ENCODE peak calls at places on chromosome 7, in five cellular contexts. Q is retinal pigment epithelial cell; P is CD8-positive, alpha-beta T cell; F is B cell; Y is suprapubic skin. D is an unnamed sample.

GRCh38 chr7:47351233-47352154 is 230.4 kb downstream of the TNS3 start:
- DNase-seq in Q (no peak), P (no peak), F (no peak), Y (no peak), D (no peak)

GRCh38 chr7:137944168-137944567 is 57.7 kb downstream of the CREB3L2 start:
- DNase-seq in Q (no peak), P (no peak), F (no peak), Y (no peak), D (no peak)

GRCh38 chr7:31455844-31456243 is 58.0 kb upstream of the ITPRID1 start:
- DNase-seq in Q (no peak), P (no peak), F (no peak), Y (no peak), D (no peak)

GRCh38 chr7:128060018-128060417 is 28.8 kb upstream of the LRRC4 start:
- DNase-seq in Q (no peak), P (no peak), F (no peak), Y (no peak), D (no peak)

GRCh38 chr7:27100601-27101187 is 1.8 kb downstream of the HOXA2 start:
- DNase-seq in Q (no peak), P (no peak), F (no peak), Y (no peak), D (no peak)

GRCh38 chr7:96823274-96823673 is 113.6 kb upstream of the SEM1 start:
- DNase-seq in Q (peak), P (no peak), F (no peak), Y (no peak), D (peak)

GRCh38 chr7:954330-955238 is at the start of gene ADAP1:
- DNase-seq in Q (no peak), P (peak), F (peak), Y (peak), D (no peak)

GRCh38 chr7:130878785-130879184 is 144.8 kb upstream of the KLF14 start:
- DNase-seq in Q (no peak), P (no peak), F (no peak), Y (no peak), D (no peak)

GRCh38 chr7:46153951-46154787 is 233.1 kb upstream of the IGFBP3 start:
- DNase-seq in Q (peak), P (no peak), F (no peak), Y (no peak), D (no peak)

GRCh38 chr7:907158-907980 is 31.0 kb downstream of the GET4 start:
- DNase-seq in Q (no peak), P (no peak), F (peak), Y (no peak), D (no peak)

GRCh38 chr7:16416289-16417282 is 4.8 kb downstream of the CRPPA start:
- DNase-seq in Q (no peak), P (no peak), F (no peak), Y (no peak), D (no peak)

GRCh38 chr7:91898240-91898992 is 17.9 kb upstream of the MTERF1 start:
- DNase-seq in Q (no peak), P (no peak), F (no peak), Y (no peak), D (no peak)
- TF ChIP-seq CTCF in Q (no peak), P (no peak), F (no peak), Y (no peak), D (no peak)

DNA sequence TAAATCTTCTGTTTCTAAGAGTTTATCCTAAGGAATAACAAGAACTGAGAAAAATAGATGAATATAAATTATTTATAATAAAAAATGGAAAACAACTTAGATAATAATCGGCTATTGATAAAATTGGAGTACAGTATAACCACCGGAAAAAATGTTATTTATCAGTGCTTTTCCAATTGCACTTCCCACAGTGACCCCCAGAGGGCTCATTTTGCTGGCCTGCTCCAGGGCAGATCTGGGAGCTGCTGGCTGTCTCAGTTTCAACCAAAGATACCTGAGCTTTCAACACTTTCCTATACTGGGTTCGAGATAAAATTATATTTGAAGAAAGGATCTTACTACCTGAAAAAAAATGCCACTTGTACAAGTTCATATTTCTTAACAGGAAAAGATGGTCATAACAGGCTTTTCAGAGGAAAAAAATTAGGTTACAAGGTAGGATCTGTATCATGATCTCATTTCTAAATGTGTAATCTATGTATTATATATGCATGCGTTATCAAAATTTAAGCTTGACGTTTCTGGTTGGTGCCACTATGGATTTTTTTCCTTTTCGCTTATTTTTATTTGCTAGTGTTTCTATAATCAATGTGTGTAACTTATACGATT is 165.7 kb downstream of the NPSR1 start:
- DNase-seq in Q (no peak), P (peak), F (peak), Y (no peak), D (peak)
- TF ChIP-seq CTCF in Q (peak), P (peak), F (peak), Y (peak), D (peak)

DNA sequence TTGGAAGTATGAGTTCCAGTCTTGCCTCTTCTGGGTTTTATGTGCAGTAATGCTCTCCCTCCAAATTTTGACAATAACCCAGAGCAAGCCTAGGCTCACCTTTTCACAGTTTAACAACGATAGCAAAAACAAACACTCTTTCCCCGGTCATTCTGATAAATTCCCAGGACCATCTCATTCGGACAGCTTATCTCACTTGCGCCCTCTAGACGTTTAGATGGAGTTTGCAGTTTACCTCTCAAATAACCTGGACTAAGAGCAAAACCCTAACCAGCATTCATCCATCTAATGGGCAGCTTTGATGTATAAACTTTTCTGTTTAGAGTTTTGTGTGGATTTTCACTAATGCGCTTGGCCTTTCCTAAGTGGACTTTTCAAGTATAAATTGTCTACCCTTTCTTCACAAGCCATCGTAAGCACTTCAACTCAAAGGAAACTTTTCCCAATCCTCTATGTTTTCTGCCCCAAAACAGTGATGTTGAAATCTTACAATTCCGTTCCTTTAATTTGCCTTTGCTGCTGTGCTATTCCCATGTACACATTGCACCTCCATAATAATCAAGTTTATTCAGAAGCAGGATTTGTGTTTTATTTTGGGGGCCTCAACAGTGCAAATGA is 114.9 kb downstream of the HDAC9 start:
- DNase-seq in Q (no peak), P (no peak), F (peak), Y (no peak), D (no peak)
- TF ChIP-seq CTCF in Q (peak), P (no peak), F (peak), Y (no peak), D (peak)

GRCh38 chr7:155858521-155859061 is 46.3 kb upstream of the SHH start:
- DNase-seq in Q (peak), P (no peak), F (no peak), Y (no peak), D (no peak)
- TF ChIP-seq CTCF in Q (no peak), P (no peak), F (no peak), Y (no peak), D (no peak)

GRCh38 chr7:132214452-132214851 is 361.8 kb downstream of the PLXNA4 start:
- DNase-seq in Q (no peak), P (no peak), F (no peak), Y (no peak), D (no peak)

GRCh38 chr7:132213583-132213982 is 362.7 kb downstream of the PLXNA4 start:
- DNase-seq in Q (no peak), P (no peak), F (no peak), Y (no peak), D (no peak)

GRCh38 chr7:132210821-132211220 is 365.4 kb downstream of the PLXNA4 start:
- DNase-seq in Q (no peak), P (no peak), F (no peak), Y (no peak), D (no peak)

GRCh38 chr7:132207782-132208181 is 368.5 kb downstream of the PLXNA4 start:
- DNase-seq in Q (no peak), P (no peak), F (no peak), Y (no peak), D (no peak)

GRCh38 chr7:132211971-132212370 is 364.3 kb downstream of the PLXNA4 start:
- DNase-seq in Q (no peak), P (no peak), F (no peak), Y (no peak), D (no peak)
- TF ChIP-seq CTCF in Q (no peak), P (no peak), F (no peak), Y (no peak), D (no peak)

GRCh38 chr7:81245353-81245752 is 326.5 kb upstream of the SEMA3C start:
- DNase-seq in Q (no peak), P (no peak), F (no peak), Y (no peak), D (no peak)

GRCh38 chr7:81248420-81248819 is 329.6 kb upstream of the SEMA3C start:
- DNase-seq in Q (no peak), P (no peak), F (no peak), Y (no peak), D (no peak)

GRCh38 chr7:81244213-81244612 is 325.4 kb upstream of the SEMA3C start:
- DNase-seq in Q (peak), P (no peak), F (no peak), Y (no peak), D (no peak)
- TF ChIP-seq CTCF in Q (no peak), P (no peak), F (no peak), Y (no peak), D (no peak)

DNA sequence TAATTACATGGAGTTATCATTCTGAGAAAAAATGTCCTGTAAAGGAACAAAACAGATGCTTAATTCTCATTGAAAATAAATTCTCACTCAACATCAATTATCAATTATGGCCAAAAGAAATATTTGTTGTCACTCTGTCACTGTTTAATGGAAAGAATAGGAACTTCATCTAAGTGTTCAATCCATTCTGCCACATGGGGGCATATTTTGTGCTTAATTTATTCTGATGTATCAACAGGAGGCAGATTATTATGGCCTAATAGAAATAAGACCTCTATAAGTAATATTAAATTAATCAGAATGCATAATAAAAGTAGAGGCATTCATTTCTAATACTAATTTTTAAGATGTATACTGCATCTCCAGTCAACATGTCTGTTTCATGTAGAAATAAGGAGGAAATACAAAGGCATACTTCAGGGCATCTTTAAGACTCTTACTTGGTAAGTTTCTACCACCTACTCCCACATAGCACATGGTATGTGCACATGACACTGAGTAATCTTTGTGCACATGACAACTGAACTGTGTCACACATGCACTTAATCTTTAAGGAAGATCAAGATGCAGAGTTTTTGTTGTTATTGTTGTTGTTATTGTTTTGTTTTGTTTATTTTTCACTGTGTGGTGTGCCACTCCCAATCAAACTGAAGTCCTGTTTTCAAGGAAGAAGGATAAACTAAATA is 420.4 kb upstream of the SEMA3A start:
- DNase-seq in Q (no peak), P (no peak), F (no peak), Y (no peak), D (no peak)
- TF ChIP-seq CTCF in Q (no peak), P (no peak), F (no peak), Y (no peak), D (no peak)

GRCh38 chr7:33909312-33909711 is 4.0 kb downstream of the BMPER start:
- DNase-seq in Q (no peak), P (no peak), F (no peak), Y (no peak), D (no peak)
- TF ChIP-seq CTCF in Q (peak), P (no peak), F (no peak), Y (no peak), D (no peak)

GRCh38 chr7:106112118-106112971 is at the start of gene SYPL1:
- DNase-seq in Q (peak), P (peak), F (peak), Y (peak), D (peak)
- TF ChIP-seq CTCF in Q (no peak), P (no peak), F (no peak), Y (no peak), D (no peak)

DNA sequence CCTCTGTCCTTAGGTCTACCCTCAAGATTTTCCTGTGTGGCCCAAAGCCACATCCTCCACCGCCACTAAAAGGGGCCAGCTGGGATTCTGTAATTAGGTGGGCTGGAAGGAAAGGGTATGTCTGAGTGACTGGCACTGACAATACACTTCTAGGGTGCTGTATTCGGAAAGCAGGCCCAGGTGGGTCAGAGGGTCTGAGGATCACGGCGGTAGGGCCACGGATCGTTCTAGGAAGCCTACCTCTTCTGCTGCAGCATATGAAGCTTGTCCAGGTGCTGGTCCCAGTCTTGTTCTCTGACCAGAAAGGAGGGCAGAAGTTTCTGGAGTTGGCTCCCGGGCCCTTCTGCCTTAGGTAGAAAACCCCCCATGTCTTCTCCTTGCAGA is 462 bp downstream of the TRPV5 start:
- DNase-seq in Q (no peak), P (no peak), F (no peak), Y (no peak), D (no peak)
- TF ChIP-seq CTCF in Q (no peak), P (no peak), F (no peak), Y (no peak), D (no peak)

D was measured in AG09319.